ENCODE peak calls at places on chromosome 17, in six cellular contexts. S is KG1, K is cardiac fibroblast, X is HEK293T, Z is AG04450, F is ovary. R is an unnamed sample.

GRCh38 chr17:57662644-57663308 is 82.3 kb downstream of the CCDC182 start:
- DNase-seq in S (no peak), K (peak), X (peak), Z (peak), F (peak), R (peak)

GRCh38 chr17:10116676-10117075 is 81.7 kb downstream of the GAS7 start:
- DNase-seq in S (no peak), K (no peak), X (no peak), Z (no peak), F (no peak), R (no peak)

GRCh38 chr17:56979091-56979480 is 1.2 kb downstream of the SCPEP1 start:
- DNase-seq in S (no peak), K (no peak), X (no peak), Z (no peak), F (no peak), R (no peak)

GRCh38 chr17:79408251-79408650 is 202.6 kb downstream of the RBFOX3 start:
- DNase-seq in S (no peak), K (no peak), X (no peak), Z (no peak), F (no peak), R (no peak)

GRCh38 chr17:79053251-79053925 is 21.2 kb upstream of the ENGASE start:
- DNase-seq in S (no peak), K (no peak), X (no peak), Z (no peak), F (no peak), R (no peak)

GRCh38 chr17:21039839-21040575 is 2.8 kb downstream of the USP22 start:
- DNase-seq in S (no peak), K (peak), X (peak), Z (no peak), F (peak), R (no peak)

GRCh38 chr17:73068322-73069153 is 23.9 kb downstream of the SLC39A11 start:
- DNase-seq in S (no peak), K (peak), X (no peak), Z (peak), F (no peak), R (no peak)

GRCh38 chr17:62135742-62136141 is 70.7 kb upstream of the MED13 start:
- DNase-seq in S (no peak), K (no peak), X (no peak), Z (no peak), F (no peak), R (no peak)

GRCh38 chr17:79667746-79668145 is 56.9 kb upstream of the RBFOX3 start:
- DNase-seq in S (no peak), K (no peak), X (no peak), Z (no peak), F (no peak), R (no peak)

GRCh38 chr17:31581022-31581483 is 189.6 kb downstream of the RAB11FIP4 start:
- DNase-seq in S (no peak), K (peak), X (no peak), Z (no peak), F (peak), R (no peak)

GRCh38 chr17:46756061-46756735 is 62.3 kb downstream of the WNT3 start:
- DNase-seq in S (no peak), K (no peak), X (no peak), Z (no peak), F (no peak), R (no peak)

GRCh38 chr17:7704601-7705268 is at the start of gene EFNB3:
- DNase-seq in S (no peak), K (peak), X (peak), Z (no peak), F (no peak), R (no peak)

GRCh38 chr17:69539274-69539673 is 124.8 kb downstream of the MAP2K6 start:
- DNase-seq in S (no peak), K (no peak), X (no peak), Z (no peak), F (no peak), R (no peak)

GRCh38 chr17:62703776-62704380 is 76.4 kb downstream of the MRC2 start:
- DNase-seq in S (peak), K (peak), X (peak), Z (no peak), F (peak), R (peak)

R was measured in neural crest cell.